ENCODE peak calls at places on chromosomes 2 and 18, in five cellular contexts. B is ovary, V is SK-N-SH, W is transverse colon, S is stomach. J is an unnamed sample.

GRCh38 chr2:47569658-47570398 is 166.9 kb downstream of the MSH2 start:
- DNase-seq in B (no peak), W (no peak), V (peak), S (no peak), J (no peak)

GRCh38 chr18:3447895-3448844 is 1.8 kb upstream of the TGIF1 start:
- DNase-seq in B (peak), S (peak), W (peak), V (peak), J (peak)

GRCh38 chr2:33214436-33214835 is 262.0 kb upstream of the RASGRP3 start:
- DNase-seq in V (no peak), S (peak), B (no peak), W (no peak), J (no peak)

GRCh38 chr18:31977270-31977872 is 34.4 kb upstream of the TRAPPC8 start:
- DNase-seq in V (peak), S (no peak), W (peak), B (no peak), J (no peak)

GRCh38 chr18:61435064-61435652 is 101.9 kb downstream of the CDH20 start:
- DNase-seq in V (peak), W (no peak), S (no peak), B (no peak), J (no peak)

GRCh38 chr2:39679805-39680204 is 14.1 kb downstream of the TMEM178A start:
- DNase-seq in S (no peak), W (no peak), V (no peak), B (no peak), J (no peak)

GRCh38 chr2:36296798-36297197 is 58.8 kb upstream of the CRIM1 start:
- DNase-seq in W (no peak), V (no peak), B (no peak), S (no peak), J (no peak)

GRCh38 chr18:77165489-77166415 is 33.2 kb upstream of the MBP start:
- DNase-seq in V (no peak), S (no peak), W (no peak), B (no peak), J (peak)

GRCh38 chr2:153477641-153478288 is 797 bp downstream of the RPRM start:
- DNase-seq in W (no peak), B (no peak), V (peak), S (no peak), J (no peak)

GRCh38 chr2:184599054-184599874 is 935 bp downstream of the ZNF804A start:
- DNase-seq in B (no peak), W (no peak), S (no peak), V (peak), J (no peak)

GRCh38 chr2:143906850-143907249 is 613.1 kb downstream of the ZEB2 start:
- DNase-seq in W (no peak), S (no peak), B (no peak), V (no peak), J (no peak)

GRCh38 chr2:121903037-121903689 is 147.7 kb downstream of the TSN start:
- DNase-seq in B (no peak), V (peak), W (peak), S (no peak), J (no peak)

GRCh38 chr18:72261562-72261961 is 282.6 kb downstream of the CBLN2 start:
- DNase-seq in W (no peak), V (no peak), S (no peak), B (no peak), J (no peak)

GRCh38 chr18:44195394-44196140 is 485.1 kb upstream of the SETBP1 start:
- DNase-seq in V (no peak), B (no peak), W (no peak), S (no peak), J (no peak)

GRCh38 chr2:9941196-9941995 is 10.1 kb upstream of the GRHL1 start:
- DNase-seq in B (no peak), S (no peak), W (no peak), V (no peak), J (no peak)

GRCh38 chr2:209230560-209230959 is 193.3 kb upstream of the MAP2 start:
- DNase-seq in W (no peak), B (no peak), V (no peak), S (no peak), J (no peak)
- TF ChIP-seq CTCF in W (no peak), B (no peak), V (no peak), S (no peak), J (no peak)

GRCh38 chr2:46318579-46319460 is 21.6 kb downstream of the EPAS1 start:
- DNase-seq in V (no peak), B (no peak), W (no peak), S (no peak), J (no peak)

GRCh38 chr2:46317092-46317486 is 19.9 kb downstream of the EPAS1 start:
- DNase-seq in V (no peak), B (no peak), S (no peak), W (no peak), J (no peak)

GRCh38 chr2:46313063-46313462 is 15.9 kb downstream of the EPAS1 start:
- DNase-seq in V (no peak), W (no peak), S (no peak), B (no peak), J (no peak)

GRCh38 chr2:46314065-46314835 is 17.0 kb downstream of the EPAS1 start:
- DNase-seq in W (no peak), S (no peak), B (no peak), V (no peak), J (no peak)

DNA sequence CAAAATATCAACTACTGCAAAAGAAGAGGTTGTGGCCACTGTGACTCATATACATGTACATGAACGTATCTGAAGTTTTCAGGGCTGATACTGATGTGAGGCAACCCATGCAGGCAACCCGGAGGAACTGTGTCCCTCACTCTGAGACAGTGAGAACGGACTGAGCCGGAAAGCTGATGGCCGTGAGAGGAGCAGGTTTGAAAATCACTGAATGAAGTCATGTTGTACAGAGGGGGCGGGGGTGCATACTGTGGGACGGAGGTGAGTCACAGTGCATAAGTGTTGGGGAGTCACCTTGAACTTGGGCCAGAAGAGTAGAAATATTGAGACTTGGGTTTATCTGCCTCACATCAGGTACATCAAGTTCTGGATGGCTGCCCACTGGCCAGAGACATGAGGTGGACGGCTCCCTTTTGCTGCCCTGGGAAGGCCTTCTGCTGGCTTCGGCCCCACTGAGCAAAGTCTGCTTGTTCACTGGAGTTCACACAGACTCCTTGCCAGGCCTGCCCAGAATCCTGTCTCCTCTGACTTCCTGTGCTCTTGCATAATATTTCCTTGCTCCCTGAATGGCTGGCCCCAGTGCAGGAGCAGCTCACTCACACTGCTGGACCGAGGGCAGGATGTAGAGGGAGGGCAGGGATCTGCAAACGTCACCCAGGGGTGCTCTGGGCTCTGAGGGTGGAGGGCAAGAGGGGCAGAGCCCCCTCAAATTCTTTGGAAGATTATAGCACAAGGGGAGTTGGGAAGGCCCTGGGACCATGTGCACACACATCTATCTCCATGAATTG is 18.1 kb downstream of the EPAS1 start:
- DNase-seq in S (peak), W (peak), B (peak), V (peak), J (peak)
- TF ChIP-seq EP300 in S (no peak), W (no peak), B (no peak), V (peak), J (peak)

GRCh38 chr2:99851091-99851490 is 291.3 kb downstream of the AFF3 start:
- DNase-seq in V (no peak), S (no peak), B (no peak), W (no peak), J (no peak)

GRCh38 chr2:99854236-99854852 is 288.0 kb downstream of the AFF3 start:
- DNase-seq in V (no peak), B (no peak), W (no peak), S (no peak), J (no peak)

GRCh38 chr2:99852376-99852934 is 289.9 kb downstream of the AFF3 start:
- DNase-seq in B (no peak), S (no peak), V (no peak), W (no peak), J (no peak)

GRCh38 chr2:99851811-99852210 is 290.6 kb downstream of the AFF3 start:
- DNase-seq in B (no peak), V (no peak), S (no peak), W (no peak), J (no peak)

DNA sequence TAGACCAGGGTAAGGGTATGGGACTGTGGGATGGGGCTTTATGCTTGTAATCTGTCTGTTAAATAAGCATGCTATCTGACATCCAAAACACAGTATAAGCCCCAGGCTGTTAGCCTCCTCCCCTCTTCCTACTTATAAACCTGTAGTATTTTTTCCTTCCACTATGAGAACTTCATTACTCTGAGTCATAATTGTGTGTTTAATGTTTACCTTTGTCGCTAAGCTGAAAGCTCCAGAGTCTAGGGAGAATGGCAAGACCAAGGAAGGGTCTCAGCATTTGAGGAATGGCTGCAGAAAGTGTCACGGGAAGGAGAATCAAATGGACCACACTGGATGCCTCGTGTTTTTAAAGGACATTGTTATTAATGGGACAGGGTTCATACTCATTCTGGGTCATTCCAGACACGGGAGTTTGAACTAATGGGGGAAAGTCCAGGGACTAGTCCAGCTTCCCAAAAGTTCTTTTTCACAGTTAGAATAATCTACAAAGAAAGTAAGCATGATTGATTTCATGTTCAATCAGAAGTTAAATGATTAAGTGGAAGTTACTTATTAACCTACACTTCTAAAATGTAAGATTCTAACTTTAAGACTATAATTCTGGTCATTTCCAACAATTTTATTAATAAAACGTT is 292.2 kb downstream of the AFF3 start:
- DNase-seq in S (no peak), V (no peak), W (no peak), B (no peak), J (no peak)
- TF ChIP-seq CTCF in S (no peak), V (no peak), W (no peak), B (no peak), J (no peak)

DNA sequence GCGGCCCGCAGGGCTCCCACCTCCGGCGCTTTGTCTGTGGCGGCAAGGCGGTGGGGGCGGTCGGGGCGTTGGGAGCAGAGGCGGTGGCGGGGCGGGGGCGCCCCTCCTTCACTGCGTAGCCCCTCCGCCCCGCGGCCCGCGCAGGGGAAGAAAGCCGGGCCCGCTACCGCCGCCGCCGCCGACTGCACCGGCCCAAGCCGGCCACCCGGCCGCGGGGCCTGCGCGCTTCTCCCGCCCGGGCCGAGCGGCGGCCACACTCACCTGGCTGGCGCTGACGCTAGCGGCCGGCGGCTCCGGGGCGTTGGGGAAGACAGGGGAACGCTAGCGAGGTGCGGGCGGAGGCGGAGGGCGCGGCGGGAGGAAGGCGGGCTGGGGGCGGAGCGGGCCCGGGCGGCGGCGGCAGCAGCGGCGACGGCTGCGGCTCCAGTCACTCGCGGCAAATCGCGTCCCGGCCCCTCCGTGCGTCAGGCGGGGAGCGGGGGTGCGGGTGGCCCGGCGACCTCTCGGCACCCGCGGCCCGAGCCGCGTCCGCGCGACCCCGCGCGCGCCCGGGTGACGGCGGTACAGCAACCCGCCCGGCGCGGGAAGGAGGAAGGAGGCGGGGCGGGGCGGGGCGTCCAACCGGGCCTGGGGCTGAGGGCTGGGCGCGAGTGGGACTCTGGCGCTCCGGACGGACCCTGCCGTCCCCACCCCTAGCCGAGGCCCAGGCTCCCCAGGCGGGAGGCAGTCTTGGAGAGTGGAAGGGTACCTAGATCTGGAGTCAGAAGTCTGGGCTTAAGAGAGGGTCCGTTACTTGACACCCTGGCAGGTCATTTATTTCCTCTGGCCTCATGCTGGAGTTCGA is at the start of gene SESTD1:
- DNase-seq in V (peak), W (peak), S (peak), B (peak), J (peak)
- TF ChIP-seq EP300 in V (no peak), W (no peak), S (no peak), B (no peak), J (no peak)

GRCh38 chr18:47260924-47261701 is 9.7 kb upstream of the SKOR2 start:
- DNase-seq in W (no peak), V (peak), S (no peak), B (no peak), J (no peak)
- TF ChIP-seq CTCF in W (no peak), V (no peak), S (no peak), B (no peak), J (no peak)

DNA sequence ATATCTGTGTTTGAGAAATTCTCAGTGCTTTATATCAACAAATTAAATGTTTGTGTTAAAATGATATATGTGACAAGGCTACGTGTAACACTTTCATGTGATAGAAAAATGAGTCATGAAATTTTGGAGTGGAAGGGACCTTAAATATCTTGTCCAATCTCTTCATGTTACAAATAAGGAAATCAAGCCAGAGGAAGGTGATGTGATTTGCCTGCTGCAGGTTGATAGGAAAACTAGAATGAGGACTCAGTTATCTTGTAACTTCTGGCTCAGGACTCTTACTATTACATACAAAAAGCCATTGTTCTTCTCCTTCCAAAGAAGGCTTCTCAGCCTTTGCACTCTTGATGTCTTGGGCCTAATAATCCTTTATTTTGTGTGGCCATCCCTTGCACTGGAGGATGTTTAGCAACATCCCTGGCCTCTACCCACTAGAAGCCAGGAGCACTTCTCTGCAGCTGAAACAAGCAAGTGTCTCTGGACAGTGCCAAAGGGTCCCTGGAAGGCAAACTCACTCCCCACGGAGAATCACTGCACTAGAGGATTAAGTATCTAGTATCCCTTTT is 43.0 kb upstream of the NARS1 start:
- DNase-seq in S (no peak), V (no peak), B (no peak), W (no peak), J (no peak)
- TF ChIP-seq EP300 in S (no peak), V (no peak), B (no peak), W (no peak), J (no peak)

GRCh38 chr18:48220146-48220499 is 189.1 kb downstream of the ZBTB7C start:
- DNase-seq in W (no peak), V (no peak), B (no peak), S (no peak), J (no peak)

GRCh38 chr18:48218285-48219022 is 190.7 kb downstream of the ZBTB7C start:
- DNase-seq in S (no peak), V (no peak), B (no peak), W (no peak), J (no peak)

GRCh38 chr18:48217306-48218250 is 191.6 kb downstream of the ZBTB7C start:
- DNase-seq in B (no peak), W (no peak), V (no peak), S (no peak), J (no peak)

GRCh38 chr18:48222118-48222517 is 187.1 kb downstream of the ZBTB7C start:
- DNase-seq in B (peak), W (peak), V (peak), S (peak), J (no peak)

GRCh38 chr18:48219429-48220145 is 189.6 kb downstream of the ZBTB7C start:
- DNase-seq in S (no peak), W (no peak), V (no peak), B (no peak), J (no peak)
- TF ChIP-seq CTCF in S (no peak), W (no peak), V (no peak), B (no peak), J (no peak)

DNA sequence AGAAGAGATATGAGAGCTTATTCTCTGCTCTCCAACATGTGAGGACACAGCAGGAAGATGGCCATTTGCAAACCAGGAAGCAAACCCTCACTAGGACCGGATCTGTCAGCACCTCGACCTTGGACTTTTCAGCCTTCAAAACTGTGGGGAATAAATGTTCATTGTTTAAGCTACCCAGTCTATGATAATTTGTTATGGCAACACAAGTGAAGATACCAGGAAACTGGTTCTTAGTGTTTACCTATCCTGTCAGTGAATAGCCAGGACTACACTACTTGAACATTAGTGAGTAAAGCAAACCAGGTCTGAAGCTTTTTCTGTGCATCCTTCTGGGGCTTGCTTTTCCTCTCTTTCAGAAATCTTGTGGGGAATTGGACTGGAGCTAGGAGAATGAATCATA is 44.4 kb upstream of the BARD1 start:
- DNase-seq in V (no peak), B (no peak), S (no peak), W (no peak), J (no peak)
- TF ChIP-seq EP300 in V (no peak), B (no peak), S (no peak), W (no peak), J (no peak)

GRCh38 chr2:238173692-238174091 is 14.9 kb downstream of the ERFE start:
- DNase-seq in S (no peak), V (peak), W (no peak), B (no peak), J (no peak)
- TF ChIP-seq CTCF in S (no peak), V (peak), W (no peak), B (no peak), J (no peak)

GRCh38 chr18:34223893-34224422 is 755 bp downstream of the NOL4 start:
- DNase-seq in S (no peak), W (no peak), V (peak), B (no peak), J (no peak)

GRCh38 chr18:34223164-34223892 is 1.4 kb downstream of the NOL4 start:
- DNase-seq in V (peak), W (no peak), B (no peak), S (no peak), J (no peak)

GRCh38 chr18:34224423-34225217 is at the start of gene NOL4:
- DNase-seq in V (peak), W (peak), B (no peak), S (peak), J (no peak)

GRCh38 chr18:34222025-34222395 is 2.7 kb downstream of the NOL4 start:
- DNase-seq in S (no peak), W (no peak), V (peak), B (no peak), J (no peak)

DNA sequence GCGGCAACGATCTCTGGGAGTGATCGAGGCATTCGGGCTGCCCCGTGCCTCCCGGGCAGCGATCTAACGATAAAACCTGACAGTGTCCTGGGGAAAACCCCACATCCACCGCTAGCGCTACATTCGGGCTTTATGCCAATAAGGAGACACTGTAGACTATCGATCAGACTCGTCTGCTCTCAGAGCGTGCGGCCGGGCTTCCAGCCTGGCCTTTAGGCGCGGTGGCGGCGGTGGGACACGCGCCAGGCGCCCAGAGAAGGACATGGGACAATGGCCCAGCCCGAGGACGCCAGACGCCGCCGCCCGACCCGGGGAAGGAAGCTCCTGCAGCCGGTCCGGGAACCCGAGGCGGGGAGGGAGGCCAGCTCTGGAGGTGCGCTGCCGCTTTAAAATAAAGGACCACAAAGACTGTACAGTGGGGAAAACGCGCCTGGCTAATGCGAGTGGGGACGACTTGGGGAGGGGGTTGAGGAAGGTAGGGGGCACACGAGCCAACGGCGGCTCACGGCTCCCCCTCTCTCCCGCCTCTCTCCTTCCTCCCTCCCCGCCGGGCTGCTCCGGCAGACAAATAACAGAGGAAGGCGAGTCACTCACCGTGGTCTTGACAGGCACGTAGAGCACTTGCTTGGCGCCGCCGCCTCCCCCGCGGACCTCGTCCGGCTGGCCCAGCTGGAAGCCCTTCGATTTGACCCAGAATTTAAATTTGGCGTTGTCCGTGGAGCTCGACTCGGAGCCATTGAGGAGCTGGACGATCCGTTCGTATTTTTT is 2.1 kb downstream of the NOL4 start:
- DNase-seq in W (no peak), S (no peak), B (no peak), V (peak), J (no peak)
- TF ChIP-seq EP300 in W (no peak), S (no peak), B (no peak), V (no peak), J (no peak)